ENCODE peak calls at places on chromosomes 2 and 18, in nine cellular contexts. One of them, this sample, is unnamed.

GRCh38 chr2:205679410-205680009 is 2.8 kb upstream of the NRP2 start:
- DNase-seq in HCT116: no peak
- DNase-seq in neural progenitor cell: no peak
- DNase-seq in A549: no peak
- DNase-seq in OCI-LY7: no peak
- DNase-seq in MM.1S: no peak
- DNase-seq in mesendoderm: no peak
- DNase-seq in fibroblast of lung: no peak
- DNase-seq in GM23248: no peak
- DNase-seq in this sample: no peak

GRCh38 chr18:13120967-13121586 is 97.5 kb upstream of the LDLRAD4 start:
- DNase-seq in HCT116: no peak
- DNase-seq in neural progenitor cell: no peak
- DNase-seq in A549: no peak
- DNase-seq in OCI-LY7: no peak
- DNase-seq in MM.1S: no peak
- DNase-seq in mesendoderm: no peak
- DNase-seq in fibroblast of lung: peak
- DNase-seq in GM23248: peak
- DNase-seq in this sample: no peak

GRCh38 chr2:239298126-239298804 is 102.6 kb downstream of the HDAC4 start:
- DNase-seq in HCT116: no peak
- DNase-seq in neural progenitor cell: no peak
- DNase-seq in A549: no peak
- DNase-seq in OCI-LY7: peak
- DNase-seq in MM.1S: no peak
- DNase-seq in mesendoderm: no peak
- DNase-seq in fibroblast of lung: no peak
- DNase-seq in GM23248: peak
- DNase-seq in this sample: no peak

GRCh38 chr2:66569974-66570373 is 135.0 kb downstream of the MEIS1 start:
- DNase-seq in HCT116: no peak
- DNase-seq in neural progenitor cell: no peak
- DNase-seq in A549: no peak
- DNase-seq in OCI-LY7: no peak
- DNase-seq in MM.1S: no peak
- DNase-seq in mesendoderm: peak
- DNase-seq in fibroblast of lung: no peak
- DNase-seq in GM23248: peak
- DNase-seq in this sample: no peak

GRCh38 chr2:129923265-129924141 is 56.0 kb upstream of the RAB6C start:
- DNase-seq in HCT116: peak
- DNase-seq in neural progenitor cell: peak
- DNase-seq in A549: peak
- DNase-seq in OCI-LY7: peak
- DNase-seq in MM.1S: peak
- DNase-seq in mesendoderm: peak
- DNase-seq in fibroblast of lung: peak
- DNase-seq in GM23248: peak
- DNase-seq in this sample: peak

GRCh38 chr2:171574149-171574795 is 52.0 kb downstream of the CYBRD1 start:
- DNase-seq in HCT116: peak
- DNase-seq in neural progenitor cell: peak
- DNase-seq in A549: peak
- DNase-seq in OCI-LY7: peak
- DNase-seq in MM.1S: peak
- DNase-seq in mesendoderm: peak
- DNase-seq in fibroblast of lung: peak
- DNase-seq in GM23248: peak
- DNase-seq in this sample: peak

GRCh38 chr18:47549141-47549540 is 297.7 kb upstream of the SKOR2 start:
- DNase-seq in HCT116: no peak
- DNase-seq in neural progenitor cell: no peak
- DNase-seq in A549: no peak
- DNase-seq in OCI-LY7: no peak
- DNase-seq in MM.1S: no peak
- DNase-seq in mesendoderm: no peak
- DNase-seq in fibroblast of lung: no peak
- DNase-seq in GM23248: no peak
- DNase-seq in this sample: no peak

GRCh38 chr2:133726906-133727305 is 158.6 kb upstream of the NCKAP5 start:
- DNase-seq in HCT116: no peak
- DNase-seq in neural progenitor cell: no peak
- DNase-seq in A549: no peak
- DNase-seq in OCI-LY7: no peak
- DNase-seq in MM.1S: no peak
- DNase-seq in mesendoderm: no peak
- DNase-seq in fibroblast of lung: peak
- DNase-seq in GM23248: peak
- DNase-seq in this sample: no peak

DNA sequence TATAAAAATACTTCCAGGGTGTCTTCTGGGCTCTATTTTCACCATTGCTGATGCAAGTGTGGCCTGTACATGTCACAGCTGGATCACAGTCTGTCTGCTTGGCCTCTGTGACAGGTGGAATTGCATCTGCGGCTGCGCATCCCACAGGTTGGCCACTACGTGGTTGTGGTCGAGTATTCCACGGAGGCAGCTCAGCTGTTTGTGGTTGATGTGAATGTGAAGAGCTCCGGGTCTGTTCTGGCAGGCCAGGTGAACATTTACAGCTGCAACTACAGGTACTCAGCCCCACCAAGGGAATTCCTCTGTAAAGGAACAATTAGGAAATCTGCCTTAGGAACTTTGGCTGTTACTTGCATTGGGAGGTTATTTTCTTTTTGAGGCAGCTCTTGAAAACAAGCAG is 144.5 kb downstream of the LAMA3 start:
- DNase-seq in HCT116: no peak
- DNase-seq in neural progenitor cell: no peak
- DNase-seq in A549: no peak
- DNase-seq in OCI-LY7: no peak
- DNase-seq in MM.1S: no peak
- DNase-seq in mesendoderm: no peak
- DNase-seq in fibroblast of lung: no peak
- DNase-seq in GM23248: no peak
- DNase-seq in this sample: no peak
- H3K4me2 ChIP-seq in HCT116: no peak
- H3K4me2 ChIP-seq in neural progenitor cell: no peak
- H3K4me2 ChIP-seq in A549: no peak
- H3K4me2 ChIP-seq in OCI-LY7: no peak
- H3K4me2 ChIP-seq in MM.1S: no peak
- H3K4me2 ChIP-seq in mesendoderm: no peak
- H3K4me2 ChIP-seq in fibroblast of lung: no peak
- H3K4me2 ChIP-seq in GM23248: no peak
- H3K4me2 ChIP-seq in this sample: no peak

DNA sequence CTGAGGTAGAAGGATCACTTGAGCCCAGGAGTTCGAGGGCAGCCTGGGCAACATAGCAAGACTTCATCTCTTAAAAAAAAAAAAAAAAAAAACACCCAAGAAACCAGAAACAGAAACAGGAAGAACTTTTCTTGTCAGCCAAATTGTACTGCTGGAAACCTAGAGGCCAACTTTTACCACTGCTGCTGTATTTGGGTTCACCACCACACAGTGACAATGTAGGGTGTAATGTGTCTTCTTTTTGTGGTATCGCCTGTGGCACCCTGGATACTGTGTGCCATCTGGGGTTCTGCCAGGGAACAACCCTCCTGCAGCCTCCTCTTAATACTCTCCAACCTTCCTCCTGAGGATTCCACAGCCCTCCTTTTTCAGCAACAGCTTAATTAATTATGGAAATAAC is 72.6 kb downstream of the STK39 start:
- DNase-seq in HCT116: no peak
- DNase-seq in neural progenitor cell: no peak
- DNase-seq in A549: no peak
- DNase-seq in OCI-LY7: peak
- DNase-seq in MM.1S: peak
- DNase-seq in mesendoderm: no peak
- DNase-seq in fibroblast of lung: no peak
- DNase-seq in GM23248: no peak
- DNase-seq in this sample: peak
- H3K4me2 ChIP-seq in HCT116: no peak
- H3K4me2 ChIP-seq in neural progenitor cell: no peak
- H3K4me2 ChIP-seq in A549: no peak
- H3K4me2 ChIP-seq in OCI-LY7: peak
- H3K4me2 ChIP-seq in MM.1S: peak
- H3K4me2 ChIP-seq in mesendoderm: no peak
- H3K4me2 ChIP-seq in fibroblast of lung: no peak
- H3K4me2 ChIP-seq in GM23248: no peak
- H3K4me2 ChIP-seq in this sample: peak

GRCh38 chr2:128602038-128602698 is 283.5 kb upstream of the HS6ST1 start:
- DNase-seq in HCT116: no peak
- DNase-seq in neural progenitor cell: no peak
- DNase-seq in A549: no peak
- DNase-seq in OCI-LY7: no peak
- DNase-seq in MM.1S: no peak
- DNase-seq in mesendoderm: no peak
- DNase-seq in fibroblast of lung: no peak
- DNase-seq in GM23248: no peak
- DNase-seq in this sample: no peak

GRCh38 chr2:128600606-128601297 is 282.1 kb upstream of the HS6ST1 start:
- DNase-seq in HCT116: no peak
- DNase-seq in neural progenitor cell: no peak
- DNase-seq in A549: no peak
- DNase-seq in OCI-LY7: peak
- DNase-seq in MM.1S: no peak
- DNase-seq in mesendoderm: no peak
- DNase-seq in fibroblast of lung: no peak
- DNase-seq in GM23248: no peak
- DNase-seq in this sample: peak

GRCh38 chr2:128602699-128603101 is 284.0 kb upstream of the HS6ST1 start:
- DNase-seq in HCT116: no peak
- DNase-seq in neural progenitor cell: no peak
- DNase-seq in A549: no peak
- DNase-seq in OCI-LY7: no peak
- DNase-seq in MM.1S: no peak
- DNase-seq in mesendoderm: no peak
- DNase-seq in fibroblast of lung: no peak
- DNase-seq in GM23248: no peak
- DNase-seq in this sample: no peak

GRCh38 chr2:128599700-128600099 is 281.0 kb upstream of the HS6ST1 start:
- DNase-seq in HCT116: no peak
- DNase-seq in neural progenitor cell: no peak
- DNase-seq in A549: no peak
- DNase-seq in OCI-LY7: no peak
- DNase-seq in MM.1S: no peak
- DNase-seq in mesendoderm: no peak
- DNase-seq in fibroblast of lung: no peak
- DNase-seq in GM23248: no peak
- DNase-seq in this sample: no peak

DNA sequence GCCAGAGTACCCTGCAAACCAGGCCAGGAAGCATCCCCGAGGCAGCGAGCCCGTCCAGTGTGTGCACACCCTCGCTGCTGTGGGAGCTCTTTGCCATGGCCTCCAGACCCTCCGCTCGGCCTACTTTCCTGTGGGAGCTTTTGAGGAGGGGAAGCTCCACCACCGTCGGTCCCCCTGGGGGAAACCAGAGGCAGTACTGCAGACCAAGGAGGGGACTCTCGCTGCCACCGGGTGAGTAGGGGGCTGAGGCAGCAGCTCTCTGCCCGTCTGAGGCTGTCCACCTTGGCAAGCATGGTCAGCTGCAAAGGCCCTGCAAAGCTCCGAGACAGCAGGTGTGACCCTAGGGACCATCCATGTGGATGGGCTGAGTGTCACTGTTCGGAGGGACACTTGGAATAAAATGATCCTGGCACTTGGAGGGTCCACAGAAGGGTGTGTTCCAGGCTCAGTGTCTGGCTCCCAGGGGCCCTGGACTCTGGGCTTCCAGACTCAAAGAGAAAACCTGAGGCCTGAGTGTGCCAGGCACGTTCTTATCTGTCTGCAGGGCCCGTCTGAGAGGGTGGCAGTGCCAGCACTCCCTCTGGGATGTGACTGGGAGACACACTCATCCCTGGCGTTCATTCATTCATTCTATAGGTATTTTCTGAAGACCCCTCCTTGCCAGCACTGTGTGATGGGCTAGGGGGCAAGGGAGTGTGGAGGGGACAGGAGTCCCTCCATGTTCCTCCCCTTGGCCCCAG is 282.8 kb upstream of the HS6ST1 start:
- DNase-seq in HCT116: no peak
- DNase-seq in neural progenitor cell: no peak
- DNase-seq in A549: no peak
- DNase-seq in OCI-LY7: no peak
- DNase-seq in MM.1S: no peak
- DNase-seq in mesendoderm: no peak
- DNase-seq in fibroblast of lung: no peak
- DNase-seq in GM23248: no peak
- DNase-seq in this sample: no peak
- H3K4me2 ChIP-seq in HCT116: no peak
- H3K4me2 ChIP-seq in neural progenitor cell: no peak
- H3K4me2 ChIP-seq in A549: no peak
- H3K4me2 ChIP-seq in OCI-LY7: no peak
- H3K4me2 ChIP-seq in MM.1S: no peak
- H3K4me2 ChIP-seq in mesendoderm: no peak
- H3K4me2 ChIP-seq in fibroblast of lung: no peak
- H3K4me2 ChIP-seq in GM23248: no peak
- H3K4me2 ChIP-seq in this sample: no peak

GRCh38 chr2:85926931-85927527 is 38.2 kb upstream of the ST3GAL5 start:
- DNase-seq in HCT116: no peak
- DNase-seq in neural progenitor cell: no peak
- DNase-seq in A549: no peak
- DNase-seq in OCI-LY7: no peak
- DNase-seq in MM.1S: no peak
- DNase-seq in mesendoderm: no peak
- DNase-seq in fibroblast of lung: no peak
- DNase-seq in GM23248: peak
- DNase-seq in this sample: no peak

GRCh38 chr2:85924522-85924921 is 35.7 kb upstream of the ST3GAL5 start:
- DNase-seq in HCT116: no peak
- DNase-seq in neural progenitor cell: no peak
- DNase-seq in A549: peak
- DNase-seq in OCI-LY7: no peak
- DNase-seq in MM.1S: peak
- DNase-seq in mesendoderm: peak
- DNase-seq in fibroblast of lung: peak
- DNase-seq in GM23248: peak
- DNase-seq in this sample: no peak

GRCh38 chr2:85926526-85926925 is 37.7 kb upstream of the ST3GAL5 start:
- DNase-seq in HCT116: no peak
- DNase-seq in neural progenitor cell: no peak
- DNase-seq in A549: no peak
- DNase-seq in OCI-LY7: no peak
- DNase-seq in MM.1S: no peak
- DNase-seq in mesendoderm: no peak
- DNase-seq in fibroblast of lung: no peak
- DNase-seq in GM23248: no peak
- DNase-seq in this sample: no peak

GRCh38 chr2:85922210-85922609 is 33.4 kb upstream of the ST3GAL5 start:
- DNase-seq in HCT116: no peak
- DNase-seq in neural progenitor cell: no peak
- DNase-seq in A549: no peak
- DNase-seq in OCI-LY7: no peak
- DNase-seq in MM.1S: no peak
- DNase-seq in mesendoderm: no peak
- DNase-seq in fibroblast of lung: peak
- DNase-seq in GM23248: no peak
- DNase-seq in this sample: no peak

DNA sequence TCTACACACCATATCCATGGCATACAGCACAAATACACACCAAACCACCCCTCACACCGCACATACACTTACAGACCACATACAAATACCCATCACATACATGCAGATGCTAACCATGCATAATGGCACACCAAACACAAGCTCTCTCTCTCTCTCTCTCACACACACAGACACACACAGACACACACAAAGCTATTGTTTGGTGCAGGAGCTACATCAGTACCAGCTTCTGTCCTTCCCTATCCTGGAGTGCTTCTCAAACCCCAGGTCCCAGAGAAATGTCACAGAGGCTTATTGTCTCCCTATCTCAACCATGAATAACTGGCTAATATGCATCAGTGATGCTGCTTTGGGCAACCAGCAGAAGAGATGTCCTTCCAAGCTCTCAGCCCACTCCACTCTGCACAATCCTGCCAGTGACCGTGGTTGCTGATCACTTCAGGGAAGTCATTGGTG is 36.5 kb upstream of the ST3GAL5 start:
- DNase-seq in HCT116: no peak
- DNase-seq in neural progenitor cell: no peak
- DNase-seq in A549: no peak
- DNase-seq in OCI-LY7: no peak
- DNase-seq in MM.1S: no peak
- DNase-seq in mesendoderm: no peak
- DNase-seq in fibroblast of lung: no peak
- DNase-seq in GM23248: no peak
- DNase-seq in this sample: no peak
- H3K4me2 ChIP-seq in HCT116: no peak
- H3K4me2 ChIP-seq in neural progenitor cell: no peak
- H3K4me2 ChIP-seq in A549: peak
- H3K4me2 ChIP-seq in OCI-LY7: no peak
- H3K4me2 ChIP-seq in MM.1S: no peak
- H3K4me2 ChIP-seq in mesendoderm: no peak
- H3K4me2 ChIP-seq in fibroblast of lung: no peak
- H3K4me2 ChIP-seq in GM23248: no peak
- H3K4me2 ChIP-seq in this sample: no peak